ENCODE peak calls at places on chromosomes 16 and 17, in five cellular contexts. B is stomach, Q is PC-9, A is lower lobe of right lung, M is aorta. C is an unnamed sample.

GRCh38 chr17:53719229-53719628 is 103.5 kb upstream of the KIF2B start:
- DNase-seq in M (no peak), A (no peak), Q (no peak), B (no peak), C (no peak)

GRCh38 chr17:69672924-69673323 is 258.4 kb downstream of the MAP2K6 start:
- DNase-seq in M (no peak), B (no peak), A (no peak), Q (no peak), C (no peak)

GRCh38 chr16:87366288-87366687 is 17.3 kb downstream of the FBXO31 start:
- DNase-seq in A (peak; percentile 30), M (no peak), Q (no peak), B (peak; percentile 69), C (no peak)

GRCh38 chr17:63819585-63820537 is 7.4 kb upstream of the PSMC5 start:
- DNase-seq in A (no peak), Q (no peak), B (no peak), M (peak; percentile 27), C (no peak)

GRCh38 chr16:80023865-80024264 is 423.3 kb upstream of the MAF start:
- DNase-seq in Q (no peak), M (no peak), B (no peak), A (no peak), C (no peak)

GRCh38 chr16:2501938-2502900 is 11.5 kb upstream of the ATP6V0C start:
- DNase-seq in A (no peak), Q (no peak), M (no peak), B (no peak), C (no peak)

GRCh38 chr16:6753553-6753952 is 579.1 kb upstream of the RBFOX1 start:
- DNase-seq in Q (no peak), A (no peak), M (no peak), B (no peak), C (no peak)

GRCh38 chr17:61759362-61759761 is 104.0 kb downstream of the BRIP1 start:
- DNase-seq in Q (no peak), M (no peak), A (no peak), B (no peak), C (no peak)

GRCh38 chr16:1449201-1449788 is 4.9 kb upstream of the CCDC154 start:
- DNase-seq in B (no peak), A (no peak), M (no peak), Q (no peak), C (no peak)

GRCh38 chr16:49556252-49557069 is 182.9 kb downstream of the C16orf78 start:
- DNase-seq in A (no peak), M (no peak), Q (no peak), B (no peak), C (no peak)

GRCh38 chr17:78324391-78325075 is 35.3 kb downstream of the SOCS3 start:
- DNase-seq in B (no peak), M (peak; percentile 93), A (peak; percentile 81), Q (no peak), C (peak; percentile 93)

GRCh38 chr16:89687092-89687940 is 827 bp downstream of the CDK10 start:
- DNase-seq in Q (peak; percentile 57), M (no peak), B (peak; percentile 79), A (peak; percentile 57), C (no peak)

GRCh38 chr17:14302421-14303099 is 1.7 kb downstream of the HS3ST3B1 start:
- DNase-seq in A (peak; percentile 92), Q (peak; percentile 41), M (peak; percentile 94), B (peak; percentile 90), C (peak; percentile 73)

GRCh38 chr17:69870091-69870530 is 204.9 kb upstream of the KCNJ16 start:
- DNase-seq in A (no peak), M (no peak), B (no peak), Q (no peak), C (no peak)

GRCh38 chr17:83080641-83081560 is 1.5 kb downstream of the METRNL start:
- DNase-seq in A (peak; percentile 76), Q (peak; percentile 33), M (peak; percentile 88), B (peak; percentile 45), C (no peak)

GRCh38 chr16:73956592-73957495 is 339.8 kb upstream of the PSMD7 start:
- DNase-seq in Q (peak; percentile 35), B (peak; percentile 54), M (no peak), A (no peak), C (no peak)

GRCh38 chr17:27473748-27474609 is 17.7 kb downstream of the KSR1 start:
- DNase-seq in A (peak; percentile 72), M (no peak), Q (peak; percentile 17), B (peak; percentile 91), C (no peak)

GRCh38 chr16:889586-889985 is 81.2 kb downstream of the LMF1 start:
- DNase-seq in M (no peak), B (no peak), A (no peak), Q (no peak), C (no peak)

GRCh38 chr17:77728022-77728671 is 230.4 kb upstream of the TNRC6C start:
- DNase-seq in Q (no peak), M (peak; percentile 74), B (no peak), A (no peak), C (no peak)

GRCh38 chr17:50289268-50289667 is 15.0 kb downstream of the TMEM92 start:
- DNase-seq in Q (no peak), B (no peak), A (peak; percentile 4), M (no peak), C (no peak)

DNA sequence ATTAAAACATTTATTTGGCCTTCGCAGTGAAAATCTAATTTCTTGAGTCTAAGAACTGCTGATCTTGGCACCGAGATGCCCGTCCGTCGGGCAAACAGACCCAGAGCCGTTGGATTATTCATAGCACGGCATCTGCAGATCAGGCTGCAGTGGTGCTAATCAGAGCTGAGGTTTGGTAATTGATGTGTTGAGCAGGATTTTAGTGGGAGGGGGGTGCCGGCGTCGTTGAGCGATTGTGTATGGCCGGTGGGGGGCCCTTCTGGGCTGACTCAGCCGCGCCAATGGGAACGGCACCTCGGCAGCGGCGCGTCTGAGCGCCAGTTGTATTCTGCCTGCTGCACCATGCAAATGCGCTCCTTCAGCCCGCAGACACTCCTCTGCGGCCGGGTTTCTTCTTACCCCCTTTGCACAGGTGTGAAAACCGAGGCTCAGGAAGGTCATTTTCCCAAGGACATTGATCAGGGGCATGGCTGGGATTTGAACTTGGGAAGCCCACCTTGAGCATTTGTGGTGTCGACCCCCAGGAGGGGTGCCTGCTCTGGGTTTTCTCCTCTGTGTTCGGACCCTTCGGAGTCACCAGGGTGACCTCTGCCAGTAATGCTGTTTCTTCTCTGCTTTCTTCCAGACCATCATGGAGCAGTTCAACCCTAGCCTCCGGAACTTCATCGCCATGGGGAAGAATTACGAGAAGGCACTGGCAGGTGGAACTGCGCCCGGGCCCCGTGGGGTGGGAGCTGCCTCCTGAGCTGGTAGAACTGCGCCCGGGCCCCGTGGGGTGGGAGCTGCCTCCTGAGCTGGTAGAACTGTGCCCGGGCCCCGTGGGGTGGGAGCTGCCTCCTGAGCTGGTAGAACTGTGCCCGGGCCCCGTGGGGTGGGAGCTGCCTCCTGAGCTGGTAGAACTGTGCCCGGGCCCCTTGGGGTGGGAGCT is 18.4 kb downstream of the BAIAP2 start:
- DNase-seq in A (no peak), M (no peak), B (no peak), Q (no peak), C (no peak)
- H3K27ac ChIP-seq in A (peak overlapping the region; percentile 89), M (no peak overlapping the region), B (no peak overlapping the region), Q (no peak overlapping the region), C (peak overlapping the region; percentile 66)

GRCh38 chr17:19286751-19287341 is 49.7 kb downstream of the EPN2 start:
- DNase-seq in A (no peak), B (no peak), Q (no peak), M (no peak), C (no peak)

GRCh38 chr17:19290047-19290705 is 53.0 kb downstream of the EPN2 start:
- DNase-seq in B (no peak), A (no peak), Q (no peak), M (no peak), C (no peak)

GRCh38 chr17:19285218-19285900 is 48.2 kb downstream of the EPN2 start:
- DNase-seq in A (no peak), Q (no peak), B (no peak), M (no peak), C (no peak)

GRCh38 chr17:19287651-19288050 is 50.5 kb downstream of the EPN2 start:
- DNase-seq in A (no peak), M (no peak), B (no peak), Q (no peak), C (no peak)

GRCh38 chr17:19288453-19288852 is 51.3 kb downstream of the EPN2 start:
- DNase-seq in Q (peak; percentile 18), M (no peak), B (no peak), A (no peak), C (no peak)
- H3K4me1 ChIP-seq in Q (no peaks in the 10 kb centered on the region), M (no peaks in the 10 kb centered on the region), B (peaks cover 68% of the 10 kb centered on the region), A (peaks cover 43% of the 10 kb centered on the region), C (peaks cover 82% of the 10 kb centered on the region)

GRCh38 chr16:29993191-29993902 is 2.1 kb downstream of the HIRIP3 start:
- DNase-seq in A (peak; percentile 46), Q (no peak), B (no peak), M (peak; percentile 68), C (no peak)

GRCh38 chr16:29994613-29995329 is 646 bp downstream of the HIRIP3 start:
- DNase-seq in A (no peak), B (peak; percentile 78), M (peak; percentile 86), Q (peak; percentile 89), C (no peak)

GRCh38 chr16:29995330-29995910 is at the start of gene HIRIP3:
- DNase-seq in M (peak; percentile 95), Q (peak; percentile 87), A (peak; percentile 90), B (peak; percentile 90), C (peak; percentile 84)

GRCh38 chr16:29992371-29992967 is 2.9 kb downstream of the HIRIP3 start:
- DNase-seq in M (peak; percentile 57), A (no peak), Q (no peak), B (no peak), C (no peak)

DNA sequence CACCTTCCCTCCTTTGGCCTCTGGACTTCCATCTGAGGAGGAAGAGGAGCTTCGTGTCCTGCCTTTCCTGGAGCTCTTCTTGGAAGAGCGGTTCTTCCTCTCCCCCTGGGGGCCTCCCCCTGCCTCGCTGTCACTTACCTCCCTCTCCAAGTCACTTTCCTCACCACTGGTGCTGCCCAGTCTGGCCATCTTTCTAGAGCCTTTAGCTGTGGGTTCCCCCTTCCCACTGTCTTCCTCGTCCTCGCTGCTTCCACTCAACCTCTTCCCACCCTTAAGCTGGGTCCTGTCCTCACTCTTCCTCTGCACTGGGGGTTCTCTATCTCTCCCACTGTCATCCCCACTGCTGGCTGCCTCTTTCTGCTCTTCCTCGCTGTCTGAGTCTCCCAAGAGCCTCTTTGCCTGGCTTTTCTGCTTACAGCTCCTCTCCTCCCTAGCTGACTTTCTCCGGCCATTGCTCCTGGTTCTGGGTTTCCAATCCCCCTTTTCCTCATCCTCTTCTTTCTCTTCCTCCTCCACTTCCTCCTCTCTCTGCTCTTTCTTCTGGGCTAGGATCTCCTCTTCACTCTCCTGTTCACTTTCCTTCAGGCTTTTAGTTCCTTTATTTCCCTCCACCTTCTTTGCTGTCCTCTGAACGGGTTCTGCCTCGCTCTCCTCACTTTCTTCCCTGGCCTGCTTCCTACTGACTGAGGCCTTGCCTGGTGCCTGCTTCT is 1.4 kb downstream of the HIRIP3 start:
- DNase-seq in Q (no peak), M (no peak), B (no peak), A (no peak), C (no peak)
- H3K4me3 ChIP-seq in Q (peak overlapping the region; percentile 72), M (no peak overlapping the region), B (peak overlapping the region; percentile 86), A (peak overlapping the region; percentile 83), C (no peak overlapping the region)

GRCh38 chr16:31061813-31062440 is 12.1 kb downstream of the ZNF668 start:
- DNase-seq in A (peak; percentile 45), Q (no peak), B (no peak), M (no peak), C (no peak)

GRCh38 chr16:31067342-31067741 is 6.7 kb downstream of the ZNF668 start:
- DNase-seq in Q (no peak), M (no peak), A (no peak), B (no peak), C (no peak)

GRCh38 chr16:31063843-31064611 is 10.0 kb downstream of the ZNF668 start:
- DNase-seq in Q (no peak), A (peak; percentile 44), M (no peak), B (no peak), C (no peak)

GRCh38 chr16:31063495-31063842 is 10.6 kb downstream of the ZNF668 start:
- DNase-seq in Q (no peak), M (no peak), B (no peak), A (no peak), C (no peak)

GRCh38 chr16:31064882-31065461 is 9.1 kb downstream of the ZNF668 start:
- DNase-seq in M (no peak), A (no peak), Q (peak; percentile 82), B (no peak), C (peak; percentile 88)
- H3K27ac ChIP-seq in M (peak overlapping the region; percentile 26), A (peak overlapping the region; percentile 64), Q (peak overlapping the region; percentile 31), B (peak overlapping the region; percentile 54), C (peak overlapping the region; percentile 74)

C was measured in right atrium auricular region.